ENCODE peak calls at places on chromosomes 4 and X, in eight cellular contexts. Y, W, U, C, N, J, T and F are unnamed samples.

GRCh38 chrX:153310901-153311300 is 10.7 kb downstream of the PNMA6F start:
- DNase-seq in N (no peak), T (no peak), U (no peak), C (no peak), Y (no peak), J (no peak), W (no peak), F (no peak)

GRCh38 chr4:24845132-24845531 is 49.8 kb downstream of the SOD3 start:
- DNase-seq in C (no peak), T (no peak), N (no peak), J (no peak), U (no peak), Y (no peak), W (no peak), F (no peak)

GRCh38 chrX:123399709-123400108 is 215.6 kb downstream of the GRIA3 start:
- DNase-seq in C (no peak), N (no peak), U (no peak), T (no peak), J (no peak), Y (no peak), W (no peak), F (no peak)

GRCh38 chr4:102308032-102308799 is 37.1 kb downstream of the SLC39A8 start:
- DNase-seq in W (peak; percentile 19), U (peak; percentile 17), N (no peak), C (peak; percentile 30), J (no peak), Y (no peak), T (no peak), F (no peak)

GRCh38 chr4:179624768-179625181 is 2182.5 kb upstream of the AGA start:
- DNase-seq in T (peak; percentile 38), C (no peak), W (peak; percentile 43), N (peak; percentile 44), J (no peak), Y (no peak), U (peak; percentile 19), F (no peak)

GRCh38 chrX:53798281-53798680 is 111.8 kb upstream of the HUWE1 start:
- DNase-seq in W (no peak), T (no peak), C (no peak), J (no peak), N (no peak), Y (no peak), U (no peak), F (no peak)

GRCh38 chrX:135213200-135213844 is 38.5 kb upstream of the ETDA start:
- DNase-seq in C (no peak), W (no peak), Y (no peak), J (no peak), N (no peak), U (no peak), T (no peak), F (no peak)

GRCh38 chrX:10190367-10190766 is 33.6 kb downstream of the CLCN4 start:
- DNase-seq in C (peak; percentile 65), N (peak; percentile 55), T (peak; percentile 77), J (no peak), U (peak; percentile 82), Y (no peak), W (peak; percentile 67), F (peak; percentile 15)

GRCh38 chr4:182103614-182104319 is 139.4 kb upstream of the TENM3 start:
- DNase-seq in N (no peak), U (no peak), W (no peak), J (no peak), C (no peak), Y (no peak), T (no peak), F (no peak)

GRCh38 chr4:157170321-157170720 is 50.2 kb upstream of the GRIA2 start:
- DNase-seq in U (peak; percentile 46), T (no peak), N (no peak), W (no peak), Y (no peak), C (no peak), J (no peak), F (no peak)

GRCh38 chr4:174154455-174154854 is 129.0 kb downstream of the FBXO8 start:
- DNase-seq in W (peak; percentile 95), N (peak; percentile 13), Y (no peak), T (peak; percentile 49), J (no peak), C (peak; percentile 56), U (peak; percentile 87), F (no peak)

GRCh38 chr4:3073158-3074077 is 920 bp downstream of the HTT-AS start:
- DNase-seq in N (no peak), W (no peak), Y (no peak), U (no peak), J (no peak), C (no peak), T (no peak), F (no peak)

GRCh38 chr4:16537926-16538325 is 311.7 kb upstream of the TAPT1 start:
- DNase-seq in T (no peak), N (no peak), C (no peak), J (no peak), U (no peak), Y (no peak), W (no peak), F (no peak)

GRCh38 chr4:109121561-109121960 is 180.9 kb downstream of the COL25A1 start:
- DNase-seq in Y (no peak), J (no peak), U (no peak), W (no peak), T (no peak), C (no peak), N (no peak), F (no peak)

GRCh38 chr4:152408514-152409327 is 127.2 kb downstream of the FBXW7 start:
- DNase-seq in Y (no peak), N (no peak), U (peak; percentile 58), T (peak; percentile 55), J (no peak), C (peak; percentile 28), W (peak; percentile 42), F (peak; percentile 16)

GRCh38 chr4:104494822-104495559 is at the start of gene CXXC4:
- DNase-seq in U (peak; percentile 45), T (no peak), J (no peak), C (peak; percentile 24), N (no peak), Y (no peak), W (peak; percentile 13), F (no peak)

GRCh38 chrX:150683536-150684146 is 9.6 kb upstream of the MTMR1 start:
- DNase-seq in N (no peak), U (peak; percentile 31), J (no peak), W (peak; percentile 41), C (peak; percentile 55), T (peak; percentile 74), Y (no peak), F (peak; percentile 27)

GRCh38 chrX:24479924-24480722 is 15.0 kb downstream of the PDK3 start:
- DNase-seq in T (peak; percentile 22), C (no peak), N (no peak), W (no peak), J (peak; percentile 39), U (no peak), Y (no peak), F (peak; percentile 49)

GRCh38 chr4:127578967-127579366 is 53.8 kb upstream of the INTU start:
- DNase-seq in U (no peak), Y (no peak), T (no peak), W (no peak), C (no peak), N (no peak), J (no peak), F (no peak)

GRCh38 chr4:3045500-3045850 is 28.9 kb downstream of the HTT-AS start:
- DNase-seq in N (no peak), C (no peak), J (peak; percentile 56), Y (no peak), U (peak; percentile 81), W (peak; percentile 62), T (no peak), F (no peak)

GRCh38 chr4:20698820-20699219 is 1.4 kb upstream of the PACRGL start:
- DNase-seq in W (no peak), C (no peak), T (no peak), Y (no peak), U (no peak), N (no peak), J (no peak), F (no peak)

GRCh38 chr4:137961051-137961438 is 281.1 kb downstream of the SLC7A11 start:
- DNase-seq in U (peak; percentile 85), Y (no peak), C (no peak), T (peak; percentile 73), W (peak; percentile 87), J (no peak), N (peak; percentile 24), F (no peak)

GRCh38 chr4:85734446-85734845 is 259.5 kb downstream of the ARHGAP24 start:
- DNase-seq in Y (no peak), W (peak; percentile 40), J (no peak), U (no peak), T (peak; percentile 14), C (no peak), N (no peak), F (no peak)

GRCh38 chr4:15385515-15385914 is 42.3 kb upstream of the C1QTNF7 start:
- DNase-seq in Y (no peak), T (no peak), W (no peak), U (no peak), J (no peak), N (no peak), C (no peak), F (no peak)

GRCh38 chr4:88008624-88009235 is 1.3 kb downstream of the PKD2 start:
- DNase-seq in U (peak; percentile 33), W (peak; percentile 51), J (no peak), C (no peak), Y (peak; percentile 19), N (no peak), T (peak; percentile 4), F (no peak)

GRCh38 chr4:74386159-74386558 is 21.2 kb downstream of the EREG start:
- DNase-seq in N (no peak), Y (no peak), C (no peak), T (no peak), J (no peak), U (no peak), W (no peak), F (no peak)

GRCh38 chr4:128228021-128228571 is 59.5 kb downstream of the PGRMC2 start:
- DNase-seq in Y (no peak), W (peak; percentile 70), C (no peak), U (peak; percentile 18), T (peak; percentile 79), N (no peak), J (no peak), F (no peak)

GRCh38 chr4:26861434-26862186 is 969 bp downstream of the STIM2 start:
- DNase-seq in N (no peak), J (peak; percentile 42), Y (no peak), U (peak; percentile 76), C (no peak), T (peak; percentile 37), W (peak; percentile 69), F (peak; percentile 55)

GRCh38 chrX:17567173-17567572 is 170.1 kb upstream of the SCML1 start:
- DNase-seq in U (no peak), W (no peak), Y (no peak), N (no peak), T (no peak), C (no peak), J (no peak), F (no peak)

GRCh38 chrX:30990361-30990760 is 81.5 kb downstream of the FTHL17 start:
- DNase-seq in C (no peak), W (no peak), U (no peak), Y (no peak), N (no peak), T (peak; percentile 26), J (no peak), F (no peak)

GRCh38 chr4:81314897-81315470 is 100.0 kb upstream of the PRKG2 start:
- DNase-seq in Y (no peak), U (peak; percentile 54), W (peak; percentile 71), C (no peak), J (no peak), N (peak; percentile 37), T (peak; percentile 5), F (no peak)

GRCh38 chr4:57147335-57148060 is 37.3 kb upstream of the IGFBP7 start:
- DNase-seq in W (peak; percentile 72), T (no peak), C (no peak), N (no peak), U (peak; percentile 95), Y (no peak), J (no peak), F (no peak)

GRCh38 chr4:108425988-108426387 is 194.4 kb upstream of the RPL34 start:
- DNase-seq in J (no peak), W (peak; percentile 91), N (peak; percentile 51), T (peak; percentile 41), Y (no peak), C (no peak), U (peak; percentile 86), F (no peak)